ENCODE peak calls at places on chromosomes 16 and 17, in nine cellular contexts. F, J, T, C, S, P, L, V and E are unnamed samples.

GRCh38 chr16:35747658-35748455 is 2288.4 kb downstream of the TP53TG3F start:
- DNase-seq in F (no peak), J (no peak), T (no peak), C (no peak), S (no peak), P (no peak), L (no peak), V (no peak), E (no peak)

GRCh38 chr17:35171834-35172233 is 22.4 kb downstream of the SLC35G3 start:
- DNase-seq in F (no peak), J (no peak), T (peak), C (no peak), S (no peak), P (no peak), L (no peak), V (no peak), E (no peak)

GRCh38 chr16:73058616-73059409 is 10.9 kb upstream of the ZFHX3 start:
- DNase-seq in F (no peak), J (no peak), T (peak), C (peak), S (no peak), P (no peak), L (peak), V (no peak), E (no peak)

GRCh38 chr17:2070241-2071023 is 15.5 kb downstream of the HIC1 start:
- DNase-seq in F (no peak), J (no peak), T (no peak), C (peak), S (no peak), P (no peak), L (peak), V (no peak), E (no peak)

GRCh38 chr16:17578921-17579876 is 108.4 kb upstream of the XYLT1 start:
- DNase-seq in F (peak), J (no peak), T (peak), C (peak), S (peak), P (peak), L (no peak), V (peak), E (peak)

GRCh38 chr16:88473666-88474534 is 20.8 kb downstream of the ZFPM1 start:
- DNase-seq in F (no peak), J (no peak), T (no peak), C (no peak), S (no peak), P (no peak), L (peak), V (no peak), E (no peak)

GRCh38 chr17:55416470-55417052 is 5.1 kb downstream of the MMD start:
- DNase-seq in F (no peak), J (no peak), T (no peak), C (no peak), S (no peak), P (no peak), L (no peak), V (no peak), E (no peak)

GRCh38 chr17:17414316-17414937 is 62.4 kb upstream of the MED9 start:
- DNase-seq in F (no peak), J (no peak), T (peak), C (no peak), S (no peak), P (no peak), L (no peak), V (no peak), E (no peak)

GRCh38 chr17:73365934-73366623 is 54.3 kb upstream of the CDC42EP4 start:
- DNase-seq in F (no peak), J (no peak), T (no peak), C (no peak), S (no peak), P (no peak), L (no peak), V (no peak), E (no peak)

GRCh38 chr17:49944451-49944850 is 24.5 kb upstream of the DLX4 start:
- DNase-seq in F (no peak), J (no peak), T (no peak), C (no peak), S (no peak), P (no peak), L (no peak), V (no peak), E (no peak)

GRCh38 chr16:47627056-47627455 is 165.9 kb downstream of the PHKB start:
- DNase-seq in F (no peak), J (no peak), T (no peak), C (no peak), S (no peak), P (no peak), L (no peak), V (no peak), E (no peak)

GRCh38 chr16:68358951-68359350 is 48.1 kb downstream of the PRMT7 start:
- DNase-seq in F (no peak), J (no peak), T (no peak), C (no peak), S (no peak), P (no peak), L (no peak), V (no peak), E (no peak)

GRCh38 chr17:75645501-75645888 is 12.3 kb downstream of the SMIM5 start:
- DNase-seq in F (peak), J (no peak), T (no peak), C (peak), S (no peak), P (no peak), L (no peak), V (peak), E (no peak)

GRCh38 chr17:33126086-33126485 is 134.4 kb downstream of the SPACA3 start:
- DNase-seq in F (no peak), J (no peak), T (no peak), C (no peak), S (no peak), P (no peak), L (no peak), V (no peak), E (no peak)

GRCh38 chr16:26911436-26911835 is 155.3 kb upstream of the C16orf82 start:
- DNase-seq in F (no peak), J (no peak), T (no peak), C (no peak), S (no peak), P (no peak), L (no peak), V (no peak), E (no peak)